ENCODE peak calls at places on chromosome 2, in six cellular contexts. A is HT-29, C is HL-60, F is NAMALWA, I is NCI-H1694 treated with DMSO at 0.1 percent for 48 hours, X is COR-L47. M is an unnamed sample.

GRCh38 chr2:37243435-37243834 is 12.0 kb downstream of the NDUFAF7 start:
- DNase-seq in A (no peak), C (no peak), F (no peak), I (no peak), X (no peak), M (no peak)

GRCh38 chr2:39377226-39377939 is 59.7 kb downstream of the MAP4K3 start:
- DNase-seq in A (no peak), C (peak; percentile 57), F (peak; percentile 68), I (peak; percentile 1), X (no peak), M (peak; percentile 89)

GRCh38 chr2:226431301-226431955 is 368.2 kb downstream of the IRS1 start:
- DNase-seq in A (no peak), C (no peak), F (no peak), I (no peak), X (no peak), M (no peak)

GRCh38 chr2:138003411-138003810 is 39.1 kb downstream of the HNMT start:
- DNase-seq in A (no peak), C (no peak), F (no peak), I (no peak), X (no peak), M (peak; percentile 10)

GRCh38 chr2:62596061-62596658 is 90.2 kb upstream of the TMEM17 start:
- DNase-seq in A (no peak), C (no peak), F (no peak), I (no peak), X (no peak), M (no peak)

GRCh38 chr2:231378028-231378722 is 17.3 kb upstream of the B3GNT7 start:
- DNase-seq in A (peak; percentile 80), C (no peak), F (no peak), I (no peak), X (no peak), M (no peak)

GRCh38 chr2:204972161-204972560 is 426.9 kb downstream of the PARD3B start:
- DNase-seq in A (no peak), C (no peak), F (no peak), I (no peak), X (no peak), M (no peak)

GRCh38 chr2:10890706-10891270 is 20.9 kb upstream of the KCNF1 start:
- DNase-seq in A (no peak), C (no peak), F (no peak), I (no peak), X (no peak), M (no peak)

GRCh38 chr2:221318751-221319150 is 253.4 kb downstream of the EPHA4 start:
- DNase-seq in A (no peak), C (no peak), F (no peak), I (no peak), X (no peak), M (no peak)

GRCh38 chr2:96463119-96463518 is 42.0 kb downstream of the NEURL3 start:
- DNase-seq in A (no peak), C (no peak), F (no peak), I (no peak), X (no peak), M (no peak)

GRCh38 chr2:24111407-24111861 is 11.7 kb downstream of the PFN4 start:
- DNase-seq in A (no peak), C (no peak), F (no peak), I (no peak), X (no peak), M (no peak)

GRCh38 chr2:182241936-182242335 is 184.9 kb downstream of the PDE1A start:
- DNase-seq in A (no peak), C (no peak), F (no peak), I (no peak), X (no peak), M (no peak)